ENCODE peak calls at places on chromosome 9, in four cellular contexts. N is uterus, S is IMR-90, J is esophagus muscularis mucosa. K is an unnamed sample.

GRCh38 chr9:626591-626990 is 214.9 kb upstream of the DMRT1 start:
- DNase-seq in N (peak), J (no peak), S (no peak), K (no peak)

GRCh38 chr9:97412628-97413382 is 909 bp downstream of the TDRD7 start:
- DNase-seq in N (peak), S (peak), J (no peak), K (no peak)

GRCh38 chr9:83299556-83299955 is 236.6 kb upstream of the RASEF start:
- DNase-seq in N (no peak), S (no peak), J (no peak), K (no peak)

GRCh38 chr9:13431137-13431536 is 151.6 kb upstream of the MPDZ start:
- DNase-seq in J (no peak), N (no peak), S (no peak), K (no peak)

GRCh38 chr9:94952553-94953373 is 226.3 kb downstream of the AOPEP start:
- DNase-seq in N (peak), J (no peak), S (no peak), K (peak)

GRCh38 chr9:23663536-23663935 is 162.5 kb downstream of the ELAVL2 start:
- DNase-seq in N (no peak), S (no peak), J (peak), K (no peak)

GRCh38 chr9:103941104-103941503 is 153.0 kb upstream of the SMC2 start:
- DNase-seq in J (no peak), S (no peak), N (no peak), K (no peak)

GRCh38 chr9:132372177-132373095 is 17.6 kb upstream of the SETX start:
- DNase-seq in N (peak), J (no peak), S (peak), K (no peak)

GRCh38 chr9:88173378-88173999 is 35.2 kb upstream of the SPATA31C2 start:
- DNase-seq in S (peak), J (no peak), N (no peak), K (no peak)

GRCh38 chr9:130196643-130197042 is 24.4 kb downstream of the NCS1 start:
- DNase-seq in N (no peak), J (no peak), S (peak), K (no peak)

GRCh38 chr9:89427621-89428221 is 70.2 kb downstream of the SEMA4D start:
- DNase-seq in J (no peak), S (peak), N (no peak), K (no peak)

GRCh38 chr9:131585375-131585774 is 40.1 kb downstream of the PRRT1B start:
- DNase-seq in J (no peak), N (peak), S (peak), K (no peak)

GRCh38 chr9:85158512-85158911 is 489.0 kb downstream of the NTRK2 start:
- DNase-seq in J (no peak), N (no peak), S (no peak), K (no peak)

GRCh38 chr9:79149585-79149984 is 422.2 kb upstream of the TLE4 start:
- DNase-seq in J (no peak), N (no peak), S (no peak), K (no peak)

GRCh38 chr9:132141364-132141947 is 20.4 kb upstream of the NTNG2 start:
- DNase-seq in J (no peak), N (no peak), S (no peak), K (no peak)

GRCh38 chr9:122988919-122989614 is 44.4 kb upstream of the GPR21 start:
- DNase-seq in S (no peak), N (no peak), J (no peak), K (no peak)

GRCh38 chr9:90095682-90096081 is 490.9 kb downstream of the GADD45G start:
- DNase-seq in N (no peak), S (no peak), J (no peak), K (no peak)

GRCh38 chr9:130732131-130732530 is 38.6 kb downstream of the EXOSC2 start:
- DNase-seq in S (peak), J (no peak), N (no peak), K (no peak)

GRCh38 chr9:121599186-121599871 is 52.1 kb upstream of the DAB2IP start:
- DNase-seq in J (no peak), S (peak), N (peak), K (peak)

GRCh38 chr9:87148391-87149237 is 201.3 kb upstream of the GAS1 start:
- DNase-seq in S (peak), J (peak), N (peak), K (peak)

GRCh38 chr9:126162611-126163381 is 163.8 kb upstream of the MVB12B start:
- DNase-seq in S (no peak), J (no peak), N (no peak), K (no peak)

GRCh38 chr9:37611014-37611413 is 18.6 kb upstream of the TOMM5 start:
- DNase-seq in N (no peak), S (no peak), J (no peak), K (no peak)

GRCh38 chr9:107465467-107466451 is 23.8 kb downstream of the KLF4 start:
- DNase-seq in S (peak), J (no peak), N (peak), K (peak)

GRCh38 chr9:90540734-90541133 is 101.9 kb downstream of the DIRAS2 start:
- DNase-seq in J (no peak), N (no peak), S (no peak), K (no peak)

GRCh38 chr9:27450752-27451151 is 73.3 kb upstream of the IFNK start:
- DNase-seq in N (no peak), J (no peak), S (no peak), K (no peak)

GRCh38 chr9:133944746-133945135 is 47.4 kb downstream of the VAV2 start:
- DNase-seq in N (no peak), J (no peak), S (peak), K (no peak)

DNA sequence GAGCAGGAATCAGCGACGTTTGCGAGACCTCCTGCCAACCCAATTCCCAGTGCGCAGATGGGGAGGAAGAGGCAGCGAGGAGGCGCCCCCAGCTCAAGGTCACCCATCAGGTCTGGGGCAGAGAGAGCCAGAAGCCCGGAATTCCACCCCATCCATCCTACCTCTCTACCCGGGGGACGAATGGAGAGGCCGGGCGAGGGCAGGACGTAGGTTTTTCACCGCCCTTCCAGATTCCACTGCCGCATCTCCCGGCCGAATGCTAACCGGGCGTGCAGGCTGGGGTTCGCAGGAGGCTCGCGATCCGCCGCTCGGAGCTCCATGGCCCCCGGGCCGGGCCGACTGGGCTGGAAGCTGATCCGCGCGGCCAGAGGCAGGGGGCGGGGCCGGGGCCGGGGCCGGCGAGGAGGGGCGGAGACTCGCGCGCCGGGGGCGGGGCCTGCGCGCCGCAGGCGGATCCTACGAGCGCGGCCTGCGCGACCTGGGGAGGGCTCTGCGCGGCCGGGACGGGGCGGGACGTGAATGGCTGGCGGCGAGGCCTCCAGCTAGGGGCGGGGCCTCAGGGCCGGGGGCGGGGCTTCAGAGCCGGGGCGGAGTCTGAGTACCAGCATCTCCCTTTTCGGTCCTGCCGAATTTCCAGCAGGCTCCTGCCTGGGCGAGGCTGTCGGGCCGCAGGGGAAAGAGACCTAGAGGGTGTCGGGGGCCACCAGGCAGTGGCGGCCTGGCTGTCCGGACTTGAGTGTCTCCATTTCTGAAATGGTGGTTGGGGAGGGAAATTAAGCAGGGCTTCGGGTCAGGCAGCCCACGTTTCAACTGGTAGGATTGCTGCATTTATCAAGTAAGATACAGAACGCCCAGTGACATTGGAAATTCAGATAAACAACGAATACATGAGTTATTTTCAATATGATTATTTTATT is at the start of gene ST6GALNAC4:
- DNase-seq in S (peak), N (peak), J (peak), K (peak)
- TF ChIP-seq POLR2A in S (peak), N (peak), J (no peak), K (peak)

GRCh38 chr9:136052433-136052880 is 42.6 kb downstream of the NACC2 start:
- DNase-seq in N (no peak), S (no peak), J (no peak), K (peak)
- TF ChIP-seq CTCF in N (no peak), S (peak), J (no peak), K (no peak)

GRCh38 chr9:114377046-114377445 is 10.7 kb downstream of the AKNA start:
- DNase-seq in J (no peak), N (no peak), S (no peak), K (no peak)
- H3K27ac ChIP-seq in J (no peak), N (peak), S (no peak), K (no peak)

GRCh38 chr9:76394023-76394895 is at the start of gene RFK:
- DNase-seq in J (peak), S (peak), N (peak), K (peak)
- TF ChIP-seq POLR2A in J (peak), S (peak), N (peak), K (peak)

GRCh38 chr9:112945620-112946208 is 55.0 kb upstream of the SLC46A2 start:
- DNase-seq in S (no peak), J (no peak), N (no peak), K (no peak)
- TF ChIP-seq CTCF in S (no peak), J (no peak), N (no peak), K (no peak)

DNA sequence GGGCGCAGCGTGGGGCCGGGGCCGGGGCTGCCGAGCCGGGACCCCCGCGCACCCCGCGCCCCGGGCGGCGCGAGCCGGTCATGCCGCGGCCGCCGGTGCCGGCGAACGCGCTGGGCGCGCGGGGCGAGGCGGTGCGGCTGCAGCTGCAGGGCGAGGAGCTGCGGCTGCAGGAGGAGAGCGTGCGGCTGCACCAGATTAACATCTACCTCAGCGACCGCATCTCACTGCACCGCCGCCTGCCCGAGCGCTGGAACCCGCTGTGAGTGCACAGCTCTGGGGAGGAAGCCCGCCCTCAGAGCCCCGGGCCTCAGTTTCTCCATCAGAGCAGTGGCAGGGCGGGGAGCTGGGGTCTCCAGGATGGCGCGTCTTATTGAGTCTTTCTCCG is 333 bp downstream of the GALNT12 start:
- DNase-seq in N (no peak), S (no peak), J (no peak), K (no peak)
- H3K27ac ChIP-seq in N (no peak), S (no peak), J (peak), K (no peak)

DNA sequence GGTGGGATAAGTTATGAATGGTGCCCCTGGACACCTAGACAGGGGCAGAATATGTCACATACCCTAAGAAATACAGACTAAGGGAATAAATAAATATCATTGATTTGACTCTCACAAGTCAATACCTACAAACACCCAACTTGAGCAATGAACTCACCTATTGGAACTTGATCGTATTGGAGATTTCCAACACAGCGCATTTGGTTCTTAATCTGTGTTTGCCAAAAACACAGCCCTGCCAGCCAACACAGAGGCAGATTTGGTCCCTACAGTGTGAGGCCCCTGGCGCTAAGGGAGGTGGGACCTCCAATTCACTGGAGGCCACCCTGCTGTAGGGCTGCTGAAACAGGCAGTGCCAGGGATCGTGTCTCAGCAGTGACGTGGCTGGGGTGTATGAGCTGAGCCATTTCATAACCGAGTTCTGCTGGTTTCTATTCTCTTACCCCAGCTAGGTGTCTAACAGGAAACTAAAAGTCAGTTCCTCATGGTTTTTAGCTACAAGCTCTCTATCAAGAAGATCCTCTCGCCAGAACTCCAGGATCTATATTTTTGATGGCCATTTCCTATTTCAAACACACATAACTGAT is 84.5 kb downstream of the SLC1A1 start:
- DNase-seq in N (no peak), J (no peak), S (no peak), K (no peak)
- TF ChIP-seq POLR2A in N (no peak), J (no peak), S (no peak), K (no peak)

K was measured in ovary.